ENCODE peak calls at places on chromosomes 6 and 20, in eight cellular contexts. F, E, U, T, L, Y, X and H are unnamed samples.

GRCh38 chr20:50848846-50849673 is 54.2 kb downstream of the BCAS4 start:
- DNase-seq in T (peak; percentile 58), U (no peak), X (no peak), L (no peak), Y (no peak), F (no peak), E (no peak), H (no peak)

GRCh38 chr6:19805146-19805515 is 32.0 kb upstream of the ID4 start:
- DNase-seq in U (no peak), T (peak; percentile 20), F (no peak), E (peak; percentile 46), Y (no peak), L (no peak), X (no peak), H (no peak)

GRCh38 chr6:1608976-1609661 is 596 bp upstream of the FOXC1 start:
- DNase-seq in L (no peak), F (no peak), E (peak; percentile 20), Y (no peak), X (no peak), U (peak; percentile 9), T (no peak), H (no peak)

GRCh38 chr20:1924910-1925861 is 30.0 kb downstream of the SIRPA start:
- DNase-seq in U (no peak), X (no peak), E (no peak), L (no peak), F (no peak), Y (no peak), T (no peak), H (no peak)

GRCh38 chr20:43857127-43857526 is 57.5 kb upstream of the TOX2 start:
- DNase-seq in E (no peak), F (no peak), T (no peak), Y (no peak), U (no peak), X (no peak), L (no peak), H (no peak)

GRCh38 chr6:34022250-34022872 is 123.5 kb downstream of the GRM4 start:
- DNase-seq in L (no peak), F (no peak), U (no peak), X (no peak), E (no peak), T (no peak), Y (no peak), H (no peak)

GRCh38 chr6:47476794-47477496 is 644 bp upstream of the CD2AP start:
- DNase-seq in F (no peak), U (peak; percentile 50), L (no peak), X (no peak), E (no peak), T (no peak), Y (no peak), H (no peak)

GRCh38 chr6:18216411-18216810 is 47.9 kb downstream of the DEK start:
- DNase-seq in X (no peak), U (no peak), E (peak; percentile 73), T (no peak), L (no peak), F (no peak), Y (peak; percentile 52), H (no peak)

GRCh38 chr6:13428528-13429405 is 58.6 kb downstream of the GFOD1 start:
- DNase-seq in T (no peak), X (no peak), E (no peak), F (no peak), L (no peak), Y (no peak), U (no peak), H (no peak)

GRCh38 chr20:38001981-38002380 is 31.3 kb downstream of the TTI1 start:
- DNase-seq in L (no peak), F (no peak), T (no peak), E (no peak), X (no peak), U (no peak), Y (no peak), H (no peak)